ENCODE peak calls at places on chromosomes 7 and 10, in four cellular contexts. One of them, this sample, is unnamed.

GRCh38 chr7:117737882-117738281 is 135.4 kb downstream of the CTTNBP2 start:
- DNase-seq in fibroblast of mammary gland: no peak
- DNase-seq in lower leg skin: no peak
- DNase-seq in dorsolateral prefrontal cortex: peak
- DNase-seq in this sample: no peak

GRCh38 chr10:124701881-124702656 is 42.1 kb downstream of the FAM53B start:
- DNase-seq in fibroblast of mammary gland: peak
- DNase-seq in lower leg skin: peak
- DNase-seq in dorsolateral prefrontal cortex: no peak
- DNase-seq in this sample: no peak

GRCh38 chr10:77037735-77038411 is 599.7 kb downstream of the KCNMA1 start:
- DNase-seq in lower leg skin: no peak
- DNase-seq in fibroblast of mammary gland: no peak
- DNase-seq in dorsolateral prefrontal cortex: no peak
- DNase-seq in this sample: no peak

GRCh38 chr10:110171032-110171431 is 36.4 kb upstream of the MXI1 start:
- DNase-seq in dorsolateral prefrontal cortex: no peak
- DNase-seq in lower leg skin: peak
- DNase-seq in fibroblast of mammary gland: no peak
- DNase-seq in this sample: no peak

GRCh38 chr10:132364594-132364970 is 32.4 kb upstream of the PWWP2B start:
- DNase-seq in fibroblast of mammary gland: peak
- DNase-seq in lower leg skin: peak
- DNase-seq in dorsolateral prefrontal cortex: no peak
- DNase-seq in this sample: no peak

GRCh38 chr10:10515479-10516204 is 502.0 kb upstream of the CELF2 start:
- DNase-seq in lower leg skin: no peak
- DNase-seq in dorsolateral prefrontal cortex: no peak
- DNase-seq in fibroblast of mammary gland: peak
- DNase-seq in this sample: no peak

GRCh38 chr10:103696411-103697145 is 158.8 kb downstream of the SH3PXD2A start:
- DNase-seq in dorsolateral prefrontal cortex: peak
- DNase-seq in lower leg skin: peak
- DNase-seq in fibroblast of mammary gland: peak
- DNase-seq in this sample: no peak

GRCh38 chr10:43198682-43199005 is 60.4 kb downstream of the CSGALNACT2 start:
- DNase-seq in fibroblast of mammary gland: no peak
- DNase-seq in dorsolateral prefrontal cortex: no peak
- DNase-seq in lower leg skin: peak
- DNase-seq in this sample: no peak

GRCh38 chr10:97633921-97634320 is 621 bp upstream of the MORN4 start:
- DNase-seq in fibroblast of mammary gland: no peak
- DNase-seq in dorsolateral prefrontal cortex: no peak
- DNase-seq in lower leg skin: no peak
- DNase-seq in this sample: no peak

GRCh38 chr7:144470052-144470451 is 66.6 kb upstream of the NOBOX start:
- DNase-seq in fibroblast of mammary gland: no peak
- DNase-seq in dorsolateral prefrontal cortex: no peak
- DNase-seq in lower leg skin: no peak
- DNase-seq in this sample: no peak

GRCh38 chr7:133011746-133012145 is 70.1 kb downstream of the CHCHD3 start:
- DNase-seq in lower leg skin: no peak
- DNase-seq in fibroblast of mammary gland: no peak
- DNase-seq in dorsolateral prefrontal cortex: no peak
- DNase-seq in this sample: no peak

GRCh38 chr7:29189743-29190201 is 4.8 kb upstream of the CHN2 start:
- DNase-seq in dorsolateral prefrontal cortex: peak
- DNase-seq in fibroblast of mammary gland: peak
- DNase-seq in lower leg skin: peak
- DNase-seq in this sample: peak

GRCh38 chr10:69883256-69883655 is 81.5 kb downstream of the COL13A1 start:
- DNase-seq in fibroblast of mammary gland: no peak
- DNase-seq in dorsolateral prefrontal cortex: no peak
- DNase-seq in lower leg skin: no peak
- DNase-seq in this sample: no peak

GRCh38 chr10:69884686-69885085 is 83.0 kb downstream of the COL13A1 start:
- DNase-seq in lower leg skin: no peak
- DNase-seq in fibroblast of mammary gland: no peak
- DNase-seq in dorsolateral prefrontal cortex: no peak
- DNase-seq in this sample: no peak

GRCh38 chr10:69883680-69884375 is 82.1 kb downstream of the COL13A1 start:
- DNase-seq in lower leg skin: no peak
- DNase-seq in fibroblast of mammary gland: peak
- DNase-seq in dorsolateral prefrontal cortex: no peak
- DNase-seq in this sample: no peak

GRCh38 chr10:69888882-69889584 is 87.3 kb downstream of the COL13A1 start:
- DNase-seq in fibroblast of mammary gland: no peak
- DNase-seq in dorsolateral prefrontal cortex: no peak
- DNase-seq in lower leg skin: no peak
- DNase-seq in this sample: no peak

DNA sequence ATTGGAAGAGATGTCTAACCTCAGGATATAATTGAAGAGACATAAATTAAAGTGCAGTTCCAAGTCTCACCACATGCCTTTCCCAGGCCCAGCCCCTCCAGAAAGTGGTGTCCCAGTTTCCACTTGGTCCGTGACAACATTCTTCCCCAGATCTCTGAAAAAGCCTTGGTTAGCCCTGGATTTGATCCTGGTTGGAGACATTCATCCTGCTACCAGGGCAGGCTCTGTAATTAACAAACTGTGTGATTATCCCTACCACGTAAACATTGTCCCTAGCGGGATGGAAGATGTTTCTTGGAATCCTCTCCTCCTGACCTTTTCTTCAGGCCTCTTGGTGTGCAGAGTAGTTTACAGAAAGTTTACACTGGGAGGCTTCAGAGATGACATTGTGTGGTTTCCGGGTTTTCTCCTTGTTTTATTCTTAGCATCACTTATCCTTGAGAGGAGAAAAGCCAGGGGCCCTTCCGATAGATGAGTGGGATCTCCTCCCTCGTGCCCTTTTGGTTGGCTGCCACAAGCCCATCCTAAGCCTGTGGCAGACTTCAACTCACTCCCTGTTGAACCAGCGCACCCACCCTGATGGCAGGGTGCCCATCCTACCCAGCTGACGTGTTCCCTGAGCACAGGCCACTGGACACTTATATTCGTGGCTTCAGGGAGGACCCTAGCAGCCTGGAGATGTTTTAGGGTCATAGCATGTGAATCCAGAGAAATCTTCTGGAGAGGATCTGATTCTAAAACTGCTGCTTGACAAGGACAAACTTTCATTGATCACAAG is 83.9 kb downstream of the COL13A1 start:
- DNase-seq in dorsolateral prefrontal cortex: no peak
- DNase-seq in fibroblast of mammary gland: no peak
- DNase-seq in lower leg skin: no peak
- DNase-seq in this sample: no peak
- TF ChIP-seq CTCF in dorsolateral prefrontal cortex: peak
- TF ChIP-seq CTCF in fibroblast of mammary gland: peak
- TF ChIP-seq CTCF in lower leg skin: no peak
- TF ChIP-seq CTCF in this sample: peak

DNA sequence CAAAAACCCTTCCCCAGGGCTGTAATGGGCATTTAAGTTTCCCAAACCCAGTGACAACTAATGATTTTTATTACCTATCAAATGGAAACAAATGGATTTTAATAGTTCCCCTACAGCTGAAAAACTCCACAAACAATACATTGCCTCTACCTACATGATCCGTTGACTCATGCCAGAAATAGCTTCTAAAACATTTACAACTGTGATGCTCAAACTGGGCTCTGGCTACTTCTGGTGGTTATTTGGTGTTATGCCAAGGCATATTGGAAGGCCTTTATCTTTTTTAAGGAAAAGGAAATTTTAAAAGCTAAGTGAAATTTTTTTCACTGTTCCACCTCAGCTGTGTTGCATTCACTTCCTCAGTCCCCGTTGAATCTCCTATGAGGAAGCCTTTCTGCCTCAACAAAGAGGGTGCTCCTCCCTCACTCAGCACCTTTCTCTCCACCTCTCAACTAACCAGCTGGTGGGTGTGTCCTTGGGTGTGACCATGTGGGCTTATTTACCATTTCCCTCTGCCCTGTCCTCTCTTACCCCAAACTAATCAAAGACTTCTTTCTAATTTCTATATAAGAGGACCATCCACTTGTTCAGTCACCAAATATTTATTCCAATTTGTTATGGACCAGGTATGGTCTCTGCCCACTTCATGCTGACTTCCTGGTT is 82.9 kb downstream of the PRTFDC1 start:
- DNase-seq in fibroblast of mammary gland: peak
- DNase-seq in dorsolateral prefrontal cortex: no peak
- DNase-seq in lower leg skin: no peak
- DNase-seq in this sample: no peak
- TF ChIP-seq CTCF in fibroblast of mammary gland: no peak
- TF ChIP-seq CTCF in dorsolateral prefrontal cortex: no peak
- TF ChIP-seq CTCF in lower leg skin: no peak
- TF ChIP-seq CTCF in this sample: no peak

GRCh38 chr7:83484266-83484665 is 164.7 kb downstream of the SEMA3E start:
- DNase-seq in lower leg skin: no peak
- DNase-seq in fibroblast of mammary gland: no peak
- DNase-seq in dorsolateral prefrontal cortex: no peak
- DNase-seq in this sample: no peak
- TF ChIP-seq CTCF in lower leg skin: no peak
- TF ChIP-seq CTCF in fibroblast of mammary gland: no peak
- TF ChIP-seq CTCF in dorsolateral prefrontal cortex: no peak
- TF ChIP-seq CTCF in this sample: no peak

DNA sequence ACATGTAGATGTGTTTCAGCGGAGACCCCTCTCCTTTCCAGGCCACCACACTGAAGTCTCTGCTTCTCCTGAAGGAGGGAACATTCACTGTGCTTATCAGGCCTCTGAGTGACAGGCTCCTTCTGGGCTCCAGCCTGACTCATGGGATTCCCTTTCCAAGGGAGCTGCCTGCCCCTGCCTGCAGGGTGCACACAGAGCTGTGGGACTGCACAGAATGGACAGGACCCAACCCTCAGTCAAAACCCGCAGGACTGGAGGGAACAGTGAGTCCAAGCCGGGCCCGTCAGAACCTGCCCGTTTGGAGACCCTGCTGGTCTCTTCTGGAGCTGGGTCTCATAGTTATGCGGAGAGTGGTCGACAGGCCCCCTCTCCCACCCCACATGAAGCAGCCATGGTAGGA is 32.6 kb downstream of the PLAC9 start:
- DNase-seq in dorsolateral prefrontal cortex: no peak
- DNase-seq in lower leg skin: no peak
- DNase-seq in fibroblast of mammary gland: peak
- DNase-seq in this sample: no peak
- TF ChIP-seq CTCF in dorsolateral prefrontal cortex: no peak
- TF ChIP-seq CTCF in lower leg skin: no peak
- TF ChIP-seq CTCF in fibroblast of mammary gland: peak
- TF ChIP-seq CTCF in this sample: no peak

DNA sequence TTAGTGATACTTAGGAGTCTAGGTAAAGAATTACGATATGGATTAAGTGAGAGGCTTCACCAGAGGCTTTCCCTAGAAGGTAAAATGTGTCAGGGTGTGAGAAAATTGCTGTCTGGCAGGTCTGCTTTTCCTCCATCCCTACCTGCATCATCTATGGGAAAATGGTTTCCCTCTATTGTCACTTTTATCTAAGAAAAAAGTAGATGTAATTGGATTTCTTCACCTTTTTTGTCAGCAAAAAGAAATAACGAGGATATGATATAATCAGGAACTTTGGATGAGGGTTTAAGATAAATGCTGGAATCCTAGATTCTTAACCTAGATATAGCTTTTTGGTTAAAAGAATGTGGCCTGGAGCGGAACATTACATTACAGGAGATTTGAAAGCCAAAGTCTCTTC is 146.1 kb downstream of the MAGI2 start:
- DNase-seq in fibroblast of mammary gland: no peak
- DNase-seq in dorsolateral prefrontal cortex: no peak
- DNase-seq in lower leg skin: no peak
- DNase-seq in this sample: no peak
- TF ChIP-seq CTCF in fibroblast of mammary gland: no peak
- TF ChIP-seq CTCF in dorsolateral prefrontal cortex: no peak
- TF ChIP-seq CTCF in lower leg skin: no peak
- TF ChIP-seq CTCF in this sample: no peak